ENCODE peak calls at places on chromosome 10, in five cellular contexts. One of them, this sample, is unnamed.

GRCh38 chr10:132354356-132355094 is 22.5 kb downstream of the LRRC27 start:
- DNase-seq in HEK293T: no peak
- DNase-seq in GM04504: no peak
- DNase-seq in endothelial cell: no peak
- DNase-seq in Peyer's patch: no peak
- DNase-seq in this sample: no peak

GRCh38 chr10:43203491-43204393 is 63.1 kb downstream of the RASGEF1A start:
- DNase-seq in HEK293T: peak
- DNase-seq in GM04504: no peak
- DNase-seq in endothelial cell: peak
- DNase-seq in Peyer's patch: peak
- DNase-seq in this sample: peak

GRCh38 chr10:123854498-123854897 is 37.1 kb downstream of the CPXM2 start:
- DNase-seq in HEK293T: no peak
- DNase-seq in GM04504: no peak
- DNase-seq in endothelial cell: no peak
- DNase-seq in Peyer's patch: no peak
- DNase-seq in this sample: no peak

GRCh38 chr10:119928411-119928810 is 35.9 kb downstream of the SEC23IP start:
- DNase-seq in HEK293T: no peak
- DNase-seq in GM04504: no peak
- DNase-seq in endothelial cell: no peak
- DNase-seq in Peyer's patch: no peak
- DNase-seq in this sample: no peak

GRCh38 chr10:131070856-131071255 is 240.7 kb downstream of the TCERG1L start:
- DNase-seq in HEK293T: no peak
- DNase-seq in GM04504: no peak
- DNase-seq in endothelial cell: no peak
- DNase-seq in Peyer's patch: no peak
- DNase-seq in this sample: no peak

GRCh38 chr10:86607674-86608073 is 46.7 kb upstream of the OPN4 start:
- DNase-seq in HEK293T: no peak
- DNase-seq in GM04504: no peak
- DNase-seq in endothelial cell: no peak
- DNase-seq in Peyer's patch: no peak
- DNase-seq in this sample: no peak

GRCh38 chr10:24589265-24589664 is 134.4 kb downstream of the ARHGAP21 start:
- DNase-seq in HEK293T: no peak
- DNase-seq in GM04504: no peak
- DNase-seq in endothelial cell: no peak
- DNase-seq in Peyer's patch: no peak
- DNase-seq in this sample: no peak

GRCh38 chr10:124526621-124527267 is 65.1 kb downstream of the LHPP start:
- DNase-seq in HEK293T: no peak
- DNase-seq in GM04504: no peak
- DNase-seq in endothelial cell: no peak
- DNase-seq in Peyer's patch: no peak
- DNase-seq in this sample: no peak

GRCh38 chr10:13115832-13116793 is 16.1 kb downstream of the OPTN start:
- DNase-seq in HEK293T: no peak
- DNase-seq in GM04504: no peak
- DNase-seq in endothelial cell: no peak
- DNase-seq in Peyer's patch: no peak
- DNase-seq in this sample: no peak

GRCh38 chr10:130631139-130631864 is 495.1 kb downstream of the GLRX3 start:
- DNase-seq in HEK293T: no peak
- DNase-seq in GM04504: no peak
- DNase-seq in endothelial cell: no peak
- DNase-seq in Peyer's patch: no peak
- DNase-seq in this sample: no peak

GRCh38 chr10:69492091-69492745 is 41.0 kb downstream of the TSPAN15 start:
- DNase-seq in HEK293T: no peak
- DNase-seq in GM04504: no peak
- DNase-seq in endothelial cell: no peak
- DNase-seq in Peyer's patch: no peak
- DNase-seq in this sample: no peak

GRCh38 chr10:80924063-80924952 is 386.6 kb downstream of the SH2D4B start:
- DNase-seq in HEK293T: peak
- DNase-seq in GM04504: peak
- DNase-seq in endothelial cell: peak
- DNase-seq in Peyer's patch: peak
- DNase-seq in this sample: peak

GRCh38 chr10:84706875-84707274 is 378.5 kb downstream of the CCSER2 start:
- DNase-seq in HEK293T: no peak
- DNase-seq in GM04504: no peak
- DNase-seq in endothelial cell: no peak
- DNase-seq in Peyer's patch: no peak
- DNase-seq in this sample: no peak

GRCh38 chr10:130511801-130512200 is 375.6 kb downstream of the GLRX3 start:
- DNase-seq in HEK293T: no peak
- DNase-seq in GM04504: no peak
- DNase-seq in endothelial cell: no peak
- DNase-seq in Peyer's patch: no peak
- DNase-seq in this sample: no peak

GRCh38 chr10:74822101-74822500 is 4.3 kb upstream of the KAT6B start:
- DNase-seq in HEK293T: no peak
- DNase-seq in GM04504: no peak
- DNase-seq in endothelial cell: no peak
- DNase-seq in Peyer's patch: no peak
- DNase-seq in this sample: no peak

GRCh38 chr10:104741127-104741526 is 100.0 kb downstream of the SORCS3 start:
- DNase-seq in HEK293T: no peak
- DNase-seq in GM04504: no peak
- DNase-seq in endothelial cell: no peak
- DNase-seq in Peyer's patch: no peak
- DNase-seq in this sample: no peak

GRCh38 chr10:31146496-31147219 is 115.0 kb upstream of the ZNF438 start:
- DNase-seq in HEK293T: no peak
- DNase-seq in GM04504: peak
- DNase-seq in endothelial cell: no peak
- DNase-seq in Peyer's patch: no peak
- DNase-seq in this sample: no peak

GRCh38 chr10:70890917-70891431 is 2.6 kb upstream of the PCBD1 start:
- DNase-seq in HEK293T: no peak
- DNase-seq in GM04504: no peak
- DNase-seq in endothelial cell: no peak
- DNase-seq in Peyer's patch: no peak
- DNase-seq in this sample: peak

GRCh38 chr10:22977751-22978150 is 49.9 kb downstream of the ARMC3 start:
- DNase-seq in HEK293T: no peak
- DNase-seq in GM04504: no peak
- DNase-seq in endothelial cell: no peak
- DNase-seq in Peyer's patch: no peak
- DNase-seq in this sample: no peak

GRCh38 chr10:70699659-70700174 is 27.4 kb downstream of the ADAMTS14 start:
- DNase-seq in HEK293T: no peak
- DNase-seq in GM04504: no peak
- DNase-seq in endothelial cell: no peak
- DNase-seq in Peyer's patch: no peak
- DNase-seq in this sample: no peak

GRCh38 chr10:116961305-116962251 is 43.4 kb downstream of the SHTN1 start:
- DNase-seq in HEK293T: peak
- DNase-seq in GM04504: no peak
- DNase-seq in endothelial cell: no peak
- DNase-seq in Peyer's patch: no peak
- DNase-seq in this sample: no peak

GRCh38 chr10:116978906-116979305 is 26.1 kb downstream of the SHTN1 start:
- DNase-seq in HEK293T: no peak
- DNase-seq in GM04504: no peak
- DNase-seq in endothelial cell: no peak
- DNase-seq in Peyer's patch: no peak
- DNase-seq in this sample: no peak